ENCODE peak calls at places on chromosomes 2 and 18, in seven cellular contexts. One of them, this sample, is unnamed.
A peak's percentile ranks its signal among the peaks of the same experiment; 100 is the strongest.

GRCh38 chr2:174699993-174700766 is 64.1 kb downstream of the CHRNA1 start:
- DNase-seq in LHCN-M2: peak; percentile 48
- DNase-seq in T-helper 9 cell: no peak
- DNase-seq in activated naive CD4-positive, alpha-beta T cell treated with anti-CD3 and anti-CD28 coated beads, Interleukin-2, amount 10 ng/mL, durations not matched to agents 7 days and 5 days: peak; percentile 37
- DNase-seq in ELF-1: no peak
- DNase-seq in stimulated activated CD4-positive, alpha-beta T cell treated with anti-CD3 and anti-CD28 coated beads, Interleukin-1b, Interleukin-23, amount 100 ng/mL, for 24 hours: no peak
- DNase-seq in NCI-H1105: no peak
- DNase-seq in this sample: peak; percentile 73

GRCh38 chr2:11326692-11327211 is 17.7 kb downstream of the ROCK2 start:
- DNase-seq in LHCN-M2: no peak
- DNase-seq in T-helper 9 cell: no peak
- DNase-seq in activated naive CD4-positive, alpha-beta T cell treated with anti-CD3 and anti-CD28 coated beads, Interleukin-2, amount 10 ng/mL, durations not matched to agents 7 days and 5 days: no peak
- DNase-seq in ELF-1: no peak
- DNase-seq in stimulated activated CD4-positive, alpha-beta T cell treated with anti-CD3 and anti-CD28 coated beads, Interleukin-1b, Interleukin-23, amount 100 ng/mL, for 24 hours: no peak
- DNase-seq in NCI-H1105: no peak
- DNase-seq in this sample: no peak

GRCh38 chr2:26114144-26114543 is 58.7 kb upstream of the GAREM2 start:
- DNase-seq in LHCN-M2: no peak
- DNase-seq in T-helper 9 cell: no peak
- DNase-seq in activated naive CD4-positive, alpha-beta T cell treated with anti-CD3 and anti-CD28 coated beads, Interleukin-2, amount 10 ng/mL, durations not matched to agents 7 days and 5 days: no peak
- DNase-seq in ELF-1: no peak
- DNase-seq in stimulated activated CD4-positive, alpha-beta T cell treated with anti-CD3 and anti-CD28 coated beads, Interleukin-1b, Interleukin-23, amount 100 ng/mL, for 24 hours: no peak
- DNase-seq in NCI-H1105: no peak
- DNase-seq in this sample: no peak

GRCh38 chr2:151306621-151307020 is 17.2 kb upstream of the NMI start:
- DNase-seq in LHCN-M2: peak; percentile 87
- DNase-seq in T-helper 9 cell: no peak
- DNase-seq in activated naive CD4-positive, alpha-beta T cell treated with anti-CD3 and anti-CD28 coated beads, Interleukin-2, amount 10 ng/mL, durations not matched to agents 7 days and 5 days: no peak
- DNase-seq in ELF-1: no peak
- DNase-seq in stimulated activated CD4-positive, alpha-beta T cell treated with anti-CD3 and anti-CD28 coated beads, Interleukin-1b, Interleukin-23, amount 100 ng/mL, for 24 hours: no peak
- DNase-seq in NCI-H1105: no peak
- DNase-seq in this sample: peak; percentile 67

GRCh38 chr2:239735131-239735828 is 289.9 kb downstream of the NDUFA10 start:
- DNase-seq in LHCN-M2: no peak
- DNase-seq in T-helper 9 cell: no peak
- DNase-seq in activated naive CD4-positive, alpha-beta T cell treated with anti-CD3 and anti-CD28 coated beads, Interleukin-2, amount 10 ng/mL, durations not matched to agents 7 days and 5 days: no peak
- DNase-seq in ELF-1: peak; percentile 86
- DNase-seq in stimulated activated CD4-positive, alpha-beta T cell treated with anti-CD3 and anti-CD28 coated beads, Interleukin-1b, Interleukin-23, amount 100 ng/mL, for 24 hours: no peak
- DNase-seq in NCI-H1105: no peak
- DNase-seq in this sample: no peak

GRCh38 chr2:233424028-233424951 is 70.0 kb downstream of the DGKD start:
- DNase-seq in LHCN-M2: no peak
- DNase-seq in T-helper 9 cell: no peak
- DNase-seq in activated naive CD4-positive, alpha-beta T cell treated with anti-CD3 and anti-CD28 coated beads, Interleukin-2, amount 10 ng/mL, durations not matched to agents 7 days and 5 days: no peak
- DNase-seq in ELF-1: no peak
- DNase-seq in stimulated activated CD4-positive, alpha-beta T cell treated with anti-CD3 and anti-CD28 coated beads, Interleukin-1b, Interleukin-23, amount 100 ng/mL, for 24 hours: no peak
- DNase-seq in NCI-H1105: no peak
- DNase-seq in this sample: no peak

GRCh38 chr18:50816767-50817166 is 3.0 kb downstream of the MRO start:
- DNase-seq in LHCN-M2: no peak
- DNase-seq in T-helper 9 cell: no peak
- DNase-seq in activated naive CD4-positive, alpha-beta T cell treated with anti-CD3 and anti-CD28 coated beads, Interleukin-2, amount 10 ng/mL, durations not matched to agents 7 days and 5 days: no peak
- DNase-seq in ELF-1: peak; percentile 21
- DNase-seq in stimulated activated CD4-positive, alpha-beta T cell treated with anti-CD3 and anti-CD28 coated beads, Interleukin-1b, Interleukin-23, amount 100 ng/mL, for 24 hours: no peak
- DNase-seq in NCI-H1105: no peak
- DNase-seq in this sample: no peak

GRCh38 chr2:65186093-65186868 is 41.4 kb upstream of the ACTR2 start:
- DNase-seq in LHCN-M2: no peak
- DNase-seq in T-helper 9 cell: no peak
- DNase-seq in activated naive CD4-positive, alpha-beta T cell treated with anti-CD3 and anti-CD28 coated beads, Interleukin-2, amount 10 ng/mL, durations not matched to agents 7 days and 5 days: no peak
- DNase-seq in ELF-1: no peak
- DNase-seq in stimulated activated CD4-positive, alpha-beta T cell treated with anti-CD3 and anti-CD28 coated beads, Interleukin-1b, Interleukin-23, amount 100 ng/mL, for 24 hours: no peak
- DNase-seq in NCI-H1105: no peak
- DNase-seq in this sample: no peak

GRCh38 chr2:134836986-134837385 is 1.4 kb upstream of the ACMSD start:
- DNase-seq in LHCN-M2: peak; percentile 91
- DNase-seq in T-helper 9 cell: no peak
- DNase-seq in activated naive CD4-positive, alpha-beta T cell treated with anti-CD3 and anti-CD28 coated beads, Interleukin-2, amount 10 ng/mL, durations not matched to agents 7 days and 5 days: no peak
- DNase-seq in ELF-1: no peak
- DNase-seq in stimulated activated CD4-positive, alpha-beta T cell treated with anti-CD3 and anti-CD28 coated beads, Interleukin-1b, Interleukin-23, amount 100 ng/mL, for 24 hours: no peak
- DNase-seq in NCI-H1105: no peak
- DNase-seq in this sample: peak; percentile 37

GRCh38 chr2:71700880-71701397 is 247.6 kb downstream of the DYSF start:
- DNase-seq in LHCN-M2: no peak
- DNase-seq in T-helper 9 cell: no peak
- DNase-seq in activated naive CD4-positive, alpha-beta T cell treated with anti-CD3 and anti-CD28 coated beads, Interleukin-2, amount 10 ng/mL, durations not matched to agents 7 days and 5 days: no peak
- DNase-seq in ELF-1: no peak
- DNase-seq in stimulated activated CD4-positive, alpha-beta T cell treated with anti-CD3 and anti-CD28 coated beads, Interleukin-1b, Interleukin-23, amount 100 ng/mL, for 24 hours: no peak
- DNase-seq in NCI-H1105: no peak
- DNase-seq in this sample: no peak

GRCh38 chr2:46506131-46506706 is 26.9 kb downstream of the TMEM247 start:
- DNase-seq in LHCN-M2: no peak
- DNase-seq in T-helper 9 cell: no peak
- DNase-seq in activated naive CD4-positive, alpha-beta T cell treated with anti-CD3 and anti-CD28 coated beads, Interleukin-2, amount 10 ng/mL, durations not matched to agents 7 days and 5 days: no peak
- DNase-seq in ELF-1: peak; percentile 22
- DNase-seq in stimulated activated CD4-positive, alpha-beta T cell treated with anti-CD3 and anti-CD28 coated beads, Interleukin-1b, Interleukin-23, amount 100 ng/mL, for 24 hours: no peak
- DNase-seq in NCI-H1105: no peak
- DNase-seq in this sample: peak; percentile 4

GRCh38 chr18:58584219-58585127 is 44.4 kb downstream of the ALPK2 start:
- DNase-seq in LHCN-M2: peak; percentile 79
- DNase-seq in T-helper 9 cell: no peak
- DNase-seq in activated naive CD4-positive, alpha-beta T cell treated with anti-CD3 and anti-CD28 coated beads, Interleukin-2, amount 10 ng/mL, durations not matched to agents 7 days and 5 days: no peak
- DNase-seq in ELF-1: peak; percentile 49
- DNase-seq in stimulated activated CD4-positive, alpha-beta T cell treated with anti-CD3 and anti-CD28 coated beads, Interleukin-1b, Interleukin-23, amount 100 ng/mL, for 24 hours: no peak
- DNase-seq in NCI-H1105: no peak
- DNase-seq in this sample: peak; percentile 75

GRCh38 chr2:75503048-75503607 is 57.6 kb downstream of the EVA1A start:
- DNase-seq in LHCN-M2: peak; percentile 93
- DNase-seq in T-helper 9 cell: no peak
- DNase-seq in activated naive CD4-positive, alpha-beta T cell treated with anti-CD3 and anti-CD28 coated beads, Interleukin-2, amount 10 ng/mL, durations not matched to agents 7 days and 5 days: no peak
- DNase-seq in ELF-1: no peak
- DNase-seq in stimulated activated CD4-positive, alpha-beta T cell treated with anti-CD3 and anti-CD28 coated beads, Interleukin-1b, Interleukin-23, amount 100 ng/mL, for 24 hours: no peak
- DNase-seq in NCI-H1105: no peak
- DNase-seq in this sample: peak; percentile 70

GRCh38 chr2:40224321-40224720 is 227.6 kb downstream of the SLC8A1 start:
- DNase-seq in LHCN-M2: no peak
- DNase-seq in T-helper 9 cell: no peak
- DNase-seq in activated naive CD4-positive, alpha-beta T cell treated with anti-CD3 and anti-CD28 coated beads, Interleukin-2, amount 10 ng/mL, durations not matched to agents 7 days and 5 days: no peak
- DNase-seq in ELF-1: no peak
- DNase-seq in stimulated activated CD4-positive, alpha-beta T cell treated with anti-CD3 and anti-CD28 coated beads, Interleukin-1b, Interleukin-23, amount 100 ng/mL, for 24 hours: no peak
- DNase-seq in NCI-H1105: no peak
- DNase-seq in this sample: no peak

GRCh38 chr2:197804758-197805597 is 585 bp downstream of the PLCL1 start:
- DNase-seq in LHCN-M2: no peak
- DNase-seq in T-helper 9 cell: peak; percentile 18
- DNase-seq in activated naive CD4-positive, alpha-beta T cell treated with anti-CD3 and anti-CD28 coated beads, Interleukin-2, amount 10 ng/mL, durations not matched to agents 7 days and 5 days: peak; percentile 57
- DNase-seq in ELF-1: peak; percentile 27
- DNase-seq in stimulated activated CD4-positive, alpha-beta T cell treated with anti-CD3 and anti-CD28 coated beads, Interleukin-1b, Interleukin-23, amount 100 ng/mL, for 24 hours: peak; percentile 25
- DNase-seq in NCI-H1105: no peak
- DNase-seq in this sample: peak; percentile 10

GRCh38 chr2:226142452-226142851 is 657.2 kb downstream of the IRS1 start:
- DNase-seq in LHCN-M2: no peak
- DNase-seq in T-helper 9 cell: no peak
- DNase-seq in activated naive CD4-positive, alpha-beta T cell treated with anti-CD3 and anti-CD28 coated beads, Interleukin-2, amount 10 ng/mL, durations not matched to agents 7 days and 5 days: no peak
- DNase-seq in ELF-1: no peak
- DNase-seq in stimulated activated CD4-positive, alpha-beta T cell treated with anti-CD3 and anti-CD28 coated beads, Interleukin-1b, Interleukin-23, amount 100 ng/mL, for 24 hours: no peak
- DNase-seq in NCI-H1105: no peak
- DNase-seq in this sample: no peak

GRCh38 chr2:36780231-36780808 is 83.8 kb downstream of the VIT start:
- DNase-seq in LHCN-M2: peak; percentile 64
- DNase-seq in T-helper 9 cell: no peak
- DNase-seq in activated naive CD4-positive, alpha-beta T cell treated with anti-CD3 and anti-CD28 coated beads, Interleukin-2, amount 10 ng/mL, durations not matched to agents 7 days and 5 days: no peak
- DNase-seq in ELF-1: peak; percentile 58
- DNase-seq in stimulated activated CD4-positive, alpha-beta T cell treated with anti-CD3 and anti-CD28 coated beads, Interleukin-1b, Interleukin-23, amount 100 ng/mL, for 24 hours: no peak
- DNase-seq in NCI-H1105: no peak
- DNase-seq in this sample: peak; percentile 78

GRCh38 chr2:203819434-203820133 is 48.0 kb upstream of the CTLA4 start:
- DNase-seq in LHCN-M2: peak; percentile 33
- DNase-seq in T-helper 9 cell: no peak
- DNase-seq in activated naive CD4-positive, alpha-beta T cell treated with anti-CD3 and anti-CD28 coated beads, Interleukin-2, amount 10 ng/mL, durations not matched to agents 7 days and 5 days: no peak
- DNase-seq in ELF-1: no peak
- DNase-seq in stimulated activated CD4-positive, alpha-beta T cell treated with anti-CD3 and anti-CD28 coated beads, Interleukin-1b, Interleukin-23, amount 100 ng/mL, for 24 hours: no peak
- DNase-seq in NCI-H1105: no peak
- DNase-seq in this sample: peak; percentile 28

GRCh38 chr2:105373895-105374401 is 24.9 kb downstream of the FHL2 start:
- DNase-seq in LHCN-M2: no peak
- DNase-seq in T-helper 9 cell: no peak
- DNase-seq in activated naive CD4-positive, alpha-beta T cell treated with anti-CD3 and anti-CD28 coated beads, Interleukin-2, amount 10 ng/mL, durations not matched to agents 7 days and 5 days: peak; percentile 37
- DNase-seq in ELF-1: no peak
- DNase-seq in stimulated activated CD4-positive, alpha-beta T cell treated with anti-CD3 and anti-CD28 coated beads, Interleukin-1b, Interleukin-23, amount 100 ng/mL, for 24 hours: no peak
- DNase-seq in NCI-H1105: no peak
- DNase-seq in this sample: peak; percentile 41

GRCh38 chr18:78986018-78986481 is 6.4 kb downstream of the SALL3 start:
- DNase-seq in LHCN-M2: peak; percentile 2
- DNase-seq in T-helper 9 cell: no peak
- DNase-seq in activated naive CD4-positive, alpha-beta T cell treated with anti-CD3 and anti-CD28 coated beads, Interleukin-2, amount 10 ng/mL, durations not matched to agents 7 days and 5 days: no peak
- DNase-seq in ELF-1: peak; percentile 62
- DNase-seq in stimulated activated CD4-positive, alpha-beta T cell treated with anti-CD3 and anti-CD28 coated beads, Interleukin-1b, Interleukin-23, amount 100 ng/mL, for 24 hours: no peak
- DNase-seq in NCI-H1105: peak; percentile 77
- DNase-seq in this sample: peak; percentile 31

GRCh38 chr18:22872894-22873537 is 60.1 kb upstream of the RBBP8 start:
- DNase-seq in LHCN-M2: no peak
- DNase-seq in T-helper 9 cell: no peak
- DNase-seq in activated naive CD4-positive, alpha-beta T cell treated with anti-CD3 and anti-CD28 coated beads, Interleukin-2, amount 10 ng/mL, durations not matched to agents 7 days and 5 days: no peak
- DNase-seq in ELF-1: no peak
- DNase-seq in stimulated activated CD4-positive, alpha-beta T cell treated with anti-CD3 and anti-CD28 coated beads, Interleukin-1b, Interleukin-23, amount 100 ng/mL, for 24 hours: no peak
- DNase-seq in NCI-H1105: no peak
- DNase-seq in this sample: peak; percentile 40

GRCh38 chr2:118830121-118830520 is 17.3 kb downstream of the EN1 start:
- DNase-seq in LHCN-M2: peak; percentile 50
- DNase-seq in T-helper 9 cell: no peak
- DNase-seq in activated naive CD4-positive, alpha-beta T cell treated with anti-CD3 and anti-CD28 coated beads, Interleukin-2, amount 10 ng/mL, durations not matched to agents 7 days and 5 days: no peak
- DNase-seq in ELF-1: no peak
- DNase-seq in stimulated activated CD4-positive, alpha-beta T cell treated with anti-CD3 and anti-CD28 coated beads, Interleukin-1b, Interleukin-23, amount 100 ng/mL, for 24 hours: no peak
- DNase-seq in NCI-H1105: no peak
- DNase-seq in this sample: no peak

GRCh38 chr2:28613181-28613580 is 117.3 kb downstream of the PLB1 start:
- DNase-seq in LHCN-M2: no peak
- DNase-seq in T-helper 9 cell: no peak
- DNase-seq in activated naive CD4-positive, alpha-beta T cell treated with anti-CD3 and anti-CD28 coated beads, Interleukin-2, amount 10 ng/mL, durations not matched to agents 7 days and 5 days: peak; percentile 61
- DNase-seq in ELF-1: no peak
- DNase-seq in stimulated activated CD4-positive, alpha-beta T cell treated with anti-CD3 and anti-CD28 coated beads, Interleukin-1b, Interleukin-23, amount 100 ng/mL, for 24 hours: no peak
- DNase-seq in NCI-H1105: no peak
- DNase-seq in this sample: no peak

GRCh38 chr2:155010925-155011324 is 312.4 kb downstream of the KCNJ3 start:
- DNase-seq in LHCN-M2: no peak
- DNase-seq in T-helper 9 cell: no peak
- DNase-seq in activated naive CD4-positive, alpha-beta T cell treated with anti-CD3 and anti-CD28 coated beads, Interleukin-2, amount 10 ng/mL, durations not matched to agents 7 days and 5 days: no peak
- DNase-seq in ELF-1: no peak
- DNase-seq in stimulated activated CD4-positive, alpha-beta T cell treated with anti-CD3 and anti-CD28 coated beads, Interleukin-1b, Interleukin-23, amount 100 ng/mL, for 24 hours: no peak
- DNase-seq in NCI-H1105: no peak
- DNase-seq in this sample: no peak

GRCh38 chr2:217162533-217162932 is 302.7 kb upstream of the TNP1 start:
- DNase-seq in LHCN-M2: peak; percentile 90
- DNase-seq in T-helper 9 cell: no peak
- DNase-seq in activated naive CD4-positive, alpha-beta T cell treated with anti-CD3 and anti-CD28 coated beads, Interleukin-2, amount 10 ng/mL, durations not matched to agents 7 days and 5 days: peak; percentile 64
- DNase-seq in ELF-1: no peak
- DNase-seq in stimulated activated CD4-positive, alpha-beta T cell treated with anti-CD3 and anti-CD28 coated beads, Interleukin-1b, Interleukin-23, amount 100 ng/mL, for 24 hours: peak; percentile 19
- DNase-seq in NCI-H1105: no peak
- DNase-seq in this sample: peak; percentile 94

GRCh38 chr2:233084488-233084887 is 24.3 kb downstream of the INPP5D start:
- DNase-seq in LHCN-M2: no peak
- DNase-seq in T-helper 9 cell: peak; percentile 28
- DNase-seq in activated naive CD4-positive, alpha-beta T cell treated with anti-CD3 and anti-CD28 coated beads, Interleukin-2, amount 10 ng/mL, durations not matched to agents 7 days and 5 days: peak; percentile 71
- DNase-seq in ELF-1: no peak
- DNase-seq in stimulated activated CD4-positive, alpha-beta T cell treated with anti-CD3 and anti-CD28 coated beads, Interleukin-1b, Interleukin-23, amount 100 ng/mL, for 24 hours: no peak
- DNase-seq in NCI-H1105: no peak
- DNase-seq in this sample: no peak

GRCh38 chr2:233076749-233077148 is 16.6 kb downstream of the INPP5D start:
- DNase-seq in LHCN-M2: peak; percentile 24
- DNase-seq in T-helper 9 cell: no peak
- DNase-seq in activated naive CD4-positive, alpha-beta T cell treated with anti-CD3 and anti-CD28 coated beads, Interleukin-2, amount 10 ng/mL, durations not matched to agents 7 days and 5 days: no peak
- DNase-seq in ELF-1: no peak
- DNase-seq in stimulated activated CD4-positive, alpha-beta T cell treated with anti-CD3 and anti-CD28 coated beads, Interleukin-1b, Interleukin-23, amount 100 ng/mL, for 24 hours: no peak
- DNase-seq in NCI-H1105: no peak
- DNase-seq in this sample: no peak

GRCh38 chr18:13616041-13616440 is 110.3 kb downstream of the FAM210A start:
- DNase-seq in LHCN-M2: no peak
- DNase-seq in T-helper 9 cell: no peak
- DNase-seq in activated naive CD4-positive, alpha-beta T cell treated with anti-CD3 and anti-CD28 coated beads, Interleukin-2, amount 10 ng/mL, durations not matched to agents 7 days and 5 days: no peak
- DNase-seq in ELF-1: no peak
- DNase-seq in stimulated activated CD4-positive, alpha-beta T cell treated with anti-CD3 and anti-CD28 coated beads, Interleukin-1b, Interleukin-23, amount 100 ng/mL, for 24 hours: no peak
- DNase-seq in NCI-H1105: no peak
- DNase-seq in this sample: no peak